ENCODE peak calls at places on chromosomes 7 and 10, in ten cellular contexts. One of them, this sample, is unnamed.
A peak's percentile ranks its signal among the peaks of the same experiment; 100 is the strongest.

GRCh38 chr10:60916025-60916424 is 28.0 kb downstream of the RHOBTB1 start:
- DNase-seq in AG04450: no peak
- DNase-seq in vagina: no peak
- DNase-seq in lower lobe of right lung: no peak
- DNase-seq in left ventricle myocardium inferior: no peak
- DNase-seq in CD4-positive, CD25-positive, alpha-beta regulatory T cell: no peak
- DNase-seq in H9: peak; percentile 43
- DNase-seq in aorta: no peak
- DNase-seq in ovary: no peak
- DNase-seq in coronary artery: no peak
- DNase-seq in this sample: no peak

GRCh38 chr10:43287056-43288007 is 20.5 kb upstream of the RASGEF1A start:
- DNase-seq in AG04450: no peak
- DNase-seq in vagina: no peak
- DNase-seq in lower lobe of right lung: peak; percentile 85
- DNase-seq in left ventricle myocardium inferior: no peak
- DNase-seq in CD4-positive, CD25-positive, alpha-beta regulatory T cell: peak; percentile 20
- DNase-seq in H9: no peak
- DNase-seq in aorta: no peak
- DNase-seq in ovary: no peak
- DNase-seq in coronary artery: no peak
- DNase-seq in this sample: peak; percentile 47

GRCh38 chr10:45444022-45444421 is 70.0 kb downstream of the ALOX5 start:
- DNase-seq in AG04450: no peak
- DNase-seq in vagina: peak; percentile 93
- DNase-seq in lower lobe of right lung: no peak
- DNase-seq in left ventricle myocardium inferior: no peak
- DNase-seq in CD4-positive, CD25-positive, alpha-beta regulatory T cell: no peak
- DNase-seq in H9: no peak
- DNase-seq in aorta: no peak
- DNase-seq in ovary: no peak
- DNase-seq in coronary artery: no peak
- DNase-seq in this sample: no peak

GRCh38 chr10:24951201-24952145 is 933 bp downstream of the PRTFDC1 start:
- DNase-seq in AG04450: no peak
- DNase-seq in vagina: no peak
- DNase-seq in lower lobe of right lung: peak; percentile 46
- DNase-seq in left ventricle myocardium inferior: no peak
- DNase-seq in CD4-positive, CD25-positive, alpha-beta regulatory T cell: no peak
- DNase-seq in H9: peak; percentile 87
- DNase-seq in aorta: no peak
- DNase-seq in ovary: peak; percentile 41
- DNase-seq in coronary artery: no peak
- DNase-seq in this sample: no peak

GRCh38 chr7:2403718-2404648 is 572 bp downstream of the CHST12 start:
- DNase-seq in AG04450: no peak
- DNase-seq in vagina: no peak
- DNase-seq in lower lobe of right lung: no peak
- DNase-seq in left ventricle myocardium inferior: peak; percentile 40
- DNase-seq in CD4-positive, CD25-positive, alpha-beta regulatory T cell: no peak
- DNase-seq in H9: no peak
- DNase-seq in aorta: peak; percentile 84
- DNase-seq in ovary: peak; percentile 49
- DNase-seq in coronary artery: no peak
- DNase-seq in this sample: peak; percentile 13

GRCh38 chr10:59781511-59781910 is 28.3 kb upstream of the MRLN start:
- DNase-seq in AG04450: no peak
- DNase-seq in vagina: no peak
- DNase-seq in lower lobe of right lung: no peak
- DNase-seq in left ventricle myocardium inferior: no peak
- DNase-seq in CD4-positive, CD25-positive, alpha-beta regulatory T cell: no peak
- DNase-seq in H9: no peak
- DNase-seq in aorta: no peak
- DNase-seq in ovary: no peak
- DNase-seq in coronary artery: no peak
- DNase-seq in this sample: no peak

GRCh38 chr7:10212664-10213063 is 761.0 kb upstream of the PHF14 start:
- DNase-seq in AG04450: no peak
- DNase-seq in vagina: no peak
- DNase-seq in lower lobe of right lung: no peak
- DNase-seq in left ventricle myocardium inferior: no peak
- DNase-seq in CD4-positive, CD25-positive, alpha-beta regulatory T cell: no peak
- DNase-seq in H9: no peak
- DNase-seq in aorta: no peak
- DNase-seq in ovary: no peak
- DNase-seq in coronary artery: no peak
- DNase-seq in this sample: no peak

GRCh38 chr10:4281207-4281825 is 496.3 kb upstream of the KLF6 start:
- DNase-seq in AG04450: no peak
- DNase-seq in vagina: no peak
- DNase-seq in lower lobe of right lung: no peak
- DNase-seq in left ventricle myocardium inferior: no peak
- DNase-seq in CD4-positive, CD25-positive, alpha-beta regulatory T cell: no peak
- DNase-seq in H9: no peak
- DNase-seq in aorta: no peak
- DNase-seq in ovary: no peak
- DNase-seq in coronary artery: no peak
- DNase-seq in this sample: no peak

GRCh38 chr10:82072124-82072523 is 197.1 kb downstream of the NRG3 start:
- DNase-seq in AG04450: no peak
- DNase-seq in vagina: no peak
- DNase-seq in lower lobe of right lung: no peak
- DNase-seq in left ventricle myocardium inferior: no peak
- DNase-seq in CD4-positive, CD25-positive, alpha-beta regulatory T cell: no peak
- DNase-seq in H9: no peak
- DNase-seq in aorta: no peak
- DNase-seq in ovary: no peak
- DNase-seq in coronary artery: no peak
- DNase-seq in this sample: no peak

GRCh38 chr10:18229839-18230238 is 89.6 kb downstream of the CACNB2 start:
- DNase-seq in AG04450: no peak
- DNase-seq in vagina: no peak
- DNase-seq in lower lobe of right lung: no peak
- DNase-seq in left ventricle myocardium inferior: no peak
- DNase-seq in CD4-positive, CD25-positive, alpha-beta regulatory T cell: no peak
- DNase-seq in H9: no peak
- DNase-seq in aorta: no peak
- DNase-seq in ovary: no peak
- DNase-seq in coronary artery: no peak
- DNase-seq in this sample: no peak

GRCh38 chr10:18231480-18231879 is 91.3 kb downstream of the CACNB2 start:
- DNase-seq in AG04450: no peak
- DNase-seq in vagina: no peak
- DNase-seq in lower lobe of right lung: no peak
- DNase-seq in left ventricle myocardium inferior: no peak
- DNase-seq in CD4-positive, CD25-positive, alpha-beta regulatory T cell: no peak
- DNase-seq in H9: no peak
- DNase-seq in aorta: no peak
- DNase-seq in ovary: no peak
- DNase-seq in coronary artery: no peak
- DNase-seq in this sample: no peak

GRCh38 chr10:18233775-18234174 is 93.6 kb downstream of the CACNB2 start:
- DNase-seq in AG04450: no peak
- DNase-seq in vagina: no peak
- DNase-seq in lower lobe of right lung: no peak
- DNase-seq in left ventricle myocardium inferior: peak; percentile 78
- DNase-seq in CD4-positive, CD25-positive, alpha-beta regulatory T cell: no peak
- DNase-seq in H9: peak; percentile 55
- DNase-seq in aorta: no peak
- DNase-seq in ovary: peak; percentile 36
- DNase-seq in coronary artery: no peak
- DNase-seq in this sample: no peak

GRCh38 chr10:18226336-18226735 is 86.1 kb downstream of the CACNB2 start:
- DNase-seq in AG04450: no peak
- DNase-seq in vagina: no peak
- DNase-seq in lower lobe of right lung: no peak
- DNase-seq in left ventricle myocardium inferior: no peak
- DNase-seq in CD4-positive, CD25-positive, alpha-beta regulatory T cell: no peak
- DNase-seq in H9: no peak
- DNase-seq in aorta: no peak
- DNase-seq in ovary: no peak
- DNase-seq in coronary artery: no peak
- DNase-seq in this sample: no peak

GRCh38 chr10:18230794-18231193 is 90.6 kb downstream of the CACNB2 start:
- DNase-seq in AG04450: peak; percentile 11
- DNase-seq in vagina: no peak
- DNase-seq in lower lobe of right lung: no peak
- DNase-seq in left ventricle myocardium inferior: no peak
- DNase-seq in CD4-positive, CD25-positive, alpha-beta regulatory T cell: no peak
- DNase-seq in H9: no peak
- DNase-seq in aorta: no peak
- DNase-seq in ovary: no peak
- DNase-seq in coronary artery: no peak
- DNase-seq in this sample: no peak
- H3K27ac ChIP-seq in AG04450: no peak overlapping the region
- H3K27ac ChIP-seq in vagina: no peak overlapping the region
- H3K27ac ChIP-seq in lower lobe of right lung: no peak overlapping the region
- H3K27ac ChIP-seq in left ventricle myocardium inferior: no peak overlapping the region
- H3K27ac ChIP-seq in CD4-positive, CD25-positive, alpha-beta regulatory T cell: no peak overlapping the region
- H3K27ac ChIP-seq in H9: no peak overlapping the region
- H3K27ac ChIP-seq in aorta: no peak overlapping the region
- H3K27ac ChIP-seq in ovary: no peak overlapping the region
- H3K27ac ChIP-seq in coronary artery: no peak overlapping the region
- H3K27ac ChIP-seq in this sample: no peak overlapping the region

GRCh38 chr10:86775056-86775858 is 18.8 kb downstream of the BMPR1A start:
- DNase-seq in AG04450: no peak
- DNase-seq in vagina: no peak
- DNase-seq in lower lobe of right lung: no peak
- DNase-seq in left ventricle myocardium inferior: no peak
- DNase-seq in CD4-positive, CD25-positive, alpha-beta regulatory T cell: no peak
- DNase-seq in H9: no peak
- DNase-seq in aorta: no peak
- DNase-seq in ovary: no peak
- DNase-seq in coronary artery: no peak
- DNase-seq in this sample: no peak

GRCh38 chr10:86785021-86785420 is 28.6 kb downstream of the BMPR1A start:
- DNase-seq in AG04450: no peak
- DNase-seq in vagina: no peak
- DNase-seq in lower lobe of right lung: no peak
- DNase-seq in left ventricle myocardium inferior: no peak
- DNase-seq in CD4-positive, CD25-positive, alpha-beta regulatory T cell: no peak
- DNase-seq in H9: no peak
- DNase-seq in aorta: no peak
- DNase-seq in ovary: no peak
- DNase-seq in coronary artery: no peak
- DNase-seq in this sample: no peak

GRCh38 chr10:86775859-86776180 is 19.4 kb downstream of the BMPR1A start:
- DNase-seq in AG04450: no peak
- DNase-seq in vagina: no peak
- DNase-seq in lower lobe of right lung: no peak
- DNase-seq in left ventricle myocardium inferior: no peak
- DNase-seq in CD4-positive, CD25-positive, alpha-beta regulatory T cell: no peak
- DNase-seq in H9: no peak
- DNase-seq in aorta: no peak
- DNase-seq in ovary: no peak
- DNase-seq in coronary artery: no peak
- DNase-seq in this sample: no peak

GRCh38 chr10:86782691-86783418 is 26.4 kb downstream of the BMPR1A start:
- DNase-seq in AG04450: no peak
- DNase-seq in vagina: no peak
- DNase-seq in lower lobe of right lung: no peak
- DNase-seq in left ventricle myocardium inferior: no peak
- DNase-seq in CD4-positive, CD25-positive, alpha-beta regulatory T cell: no peak
- DNase-seq in H9: no peak
- DNase-seq in aorta: no peak
- DNase-seq in ovary: no peak
- DNase-seq in coronary artery: no peak
- DNase-seq in this sample: no peak

GRCh38 chr10:86779267-86780017 is 23.0 kb downstream of the BMPR1A start:
- DNase-seq in AG04450: no peak
- DNase-seq in vagina: no peak
- DNase-seq in lower lobe of right lung: no peak
- DNase-seq in left ventricle myocardium inferior: no peak
- DNase-seq in CD4-positive, CD25-positive, alpha-beta regulatory T cell: no peak
- DNase-seq in H9: no peak
- DNase-seq in aorta: no peak
- DNase-seq in ovary: no peak
- DNase-seq in coronary artery: no peak
- DNase-seq in this sample: no peak
- H3K27ac ChIP-seq in AG04450: no peak overlapping the region
- H3K27ac ChIP-seq in vagina: no peak overlapping the region
- H3K27ac ChIP-seq in lower lobe of right lung: no peak overlapping the region
- H3K27ac ChIP-seq in left ventricle myocardium inferior: no peak overlapping the region
- H3K27ac ChIP-seq in CD4-positive, CD25-positive, alpha-beta regulatory T cell: no peak overlapping the region
- H3K27ac ChIP-seq in H9: no peak overlapping the region
- H3K27ac ChIP-seq in aorta: peak overlapping the region; percentile 23
- H3K27ac ChIP-seq in ovary: no peak overlapping the region
- H3K27ac ChIP-seq in coronary artery: no peak overlapping the region
- H3K27ac ChIP-seq in this sample: no peak overlapping the region

GRCh38 chr10:51918921-51919325 is 219.5 kb upstream of the CSTF2T start:
- DNase-seq in AG04450: no peak
- DNase-seq in vagina: no peak
- DNase-seq in lower lobe of right lung: no peak
- DNase-seq in left ventricle myocardium inferior: no peak
- DNase-seq in CD4-positive, CD25-positive, alpha-beta regulatory T cell: no peak
- DNase-seq in H9: no peak
- DNase-seq in aorta: no peak
- DNase-seq in ovary: no peak
- DNase-seq in coronary artery: no peak
- DNase-seq in this sample: no peak
- H3K27ac ChIP-seq in AG04450: no peak overlapping the region
- H3K27ac ChIP-seq in vagina: no peak overlapping the region
- H3K27ac ChIP-seq in lower lobe of right lung: peak overlapping the region; percentile 0
- H3K27ac ChIP-seq in left ventricle myocardium inferior: no peak overlapping the region
- H3K27ac ChIP-seq in CD4-positive, CD25-positive, alpha-beta regulatory T cell: no peak overlapping the region
- H3K27ac ChIP-seq in H9: no peak overlapping the region
- H3K27ac ChIP-seq in aorta: no peak overlapping the region
- H3K27ac ChIP-seq in ovary: no peak overlapping the region
- H3K27ac ChIP-seq in coronary artery: no peak overlapping the region
- H3K27ac ChIP-seq in this sample: no peak overlapping the region

GRCh38 chr10:1074063-1074747 is 18.0 kb downstream of the WDR37 start:
- DNase-seq in AG04450: no peak
- DNase-seq in vagina: no peak
- DNase-seq in lower lobe of right lung: no peak
- DNase-seq in left ventricle myocardium inferior: no peak
- DNase-seq in CD4-positive, CD25-positive, alpha-beta regulatory T cell: no peak
- DNase-seq in H9: no peak
- DNase-seq in aorta: no peak
- DNase-seq in ovary: no peak
- DNase-seq in coronary artery: no peak
- DNase-seq in this sample: no peak

GRCh38 chr10:1068362-1069361 is 12.5 kb downstream of the WDR37 start:
- DNase-seq in AG04450: no peak
- DNase-seq in vagina: no peak
- DNase-seq in lower lobe of right lung: no peak
- DNase-seq in left ventricle myocardium inferior: no peak
- DNase-seq in CD4-positive, CD25-positive, alpha-beta regulatory T cell: no peak
- DNase-seq in H9: no peak
- DNase-seq in aorta: no peak
- DNase-seq in ovary: no peak
- DNase-seq in coronary artery: no peak
- DNase-seq in this sample: no peak

GRCh38 chr10:1074748-1075358 is 18.7 kb downstream of the WDR37 start:
- DNase-seq in AG04450: no peak
- DNase-seq in vagina: no peak
- DNase-seq in lower lobe of right lung: peak; percentile 78
- DNase-seq in left ventricle myocardium inferior: no peak
- DNase-seq in CD4-positive, CD25-positive, alpha-beta regulatory T cell: no peak
- DNase-seq in H9: no peak
- DNase-seq in aorta: no peak
- DNase-seq in ovary: no peak
- DNase-seq in coronary artery: no peak
- DNase-seq in this sample: no peak

GRCh38 chr10:1070939-1071338 is 14.8 kb downstream of the WDR37 start:
- DNase-seq in AG04450: no peak
- DNase-seq in vagina: no peak
- DNase-seq in lower lobe of right lung: no peak
- DNase-seq in left ventricle myocardium inferior: no peak
- DNase-seq in CD4-positive, CD25-positive, alpha-beta regulatory T cell: no peak
- DNase-seq in H9: peak; percentile 53
- DNase-seq in aorta: no peak
- DNase-seq in ovary: no peak
- DNase-seq in coronary artery: no peak
- DNase-seq in this sample: no peak

GRCh38 chr10:1069680-1070079 is 13.5 kb downstream of the WDR37 start:
- DNase-seq in AG04450: no peak
- DNase-seq in vagina: no peak
- DNase-seq in lower lobe of right lung: no peak
- DNase-seq in left ventricle myocardium inferior: no peak
- DNase-seq in CD4-positive, CD25-positive, alpha-beta regulatory T cell: no peak
- DNase-seq in H9: no peak
- DNase-seq in aorta: no peak
- DNase-seq in ovary: no peak
- DNase-seq in coronary artery: no peak
- DNase-seq in this sample: no peak
- H3K27ac ChIP-seq in AG04450: no peak overlapping the region
- H3K27ac ChIP-seq in vagina: no peak overlapping the region
- H3K27ac ChIP-seq in lower lobe of right lung: no peak overlapping the region
- H3K27ac ChIP-seq in left ventricle myocardium inferior: no peak overlapping the region
- H3K27ac ChIP-seq in CD4-positive, CD25-positive, alpha-beta regulatory T cell: no peak overlapping the region
- H3K27ac ChIP-seq in H9: no peak overlapping the region
- H3K27ac ChIP-seq in aorta: no peak overlapping the region
- H3K27ac ChIP-seq in ovary: no peak overlapping the region
- H3K27ac ChIP-seq in coronary artery: no peak overlapping the region
- H3K27ac ChIP-seq in this sample: no peak overlapping the region